ENCODE peak calls at places on chromosomes 4 and X, in nine cellular contexts. One of them, this sample, is unnamed. For H3K36me3, the result is how much of the 10 kb centered on the place peaks cover.

GRCh38 chr4:56360071-56360470 is 27.2 kb downstream of the AASDH start:
- DNase-seq in keratinocyte: no peak
- DNase-seq in MM.1S: no peak
- DNase-seq in fibroblast of lung: peak
- DNase-seq in uterus: no peak
- DNase-seq in ovary: no peak
- DNase-seq in lung: no peak
- DNase-seq in right lobe of liver: no peak
- DNase-seq in mammary epithelial cell: no peak
- DNase-seq in this sample: no peak

GRCh38 chr4:1205641-1206298 is 33.4 kb upstream of the SPON2 start:
- DNase-seq in ovary: no peak
- DNase-seq in right lobe of liver: no peak
- DNase-seq in mammary epithelial cell: no peak
- DNase-seq in fibroblast of lung: no peak
- DNase-seq in lung: no peak
- DNase-seq in keratinocyte: no peak
- DNase-seq in uterus: peak
- DNase-seq in MM.1S: no peak
- DNase-seq in this sample: no peak

GRCh38 chr4:160202802-160203201 is 1099.9 kb downstream of the RAPGEF2 start:
- DNase-seq in uterus: no peak
- DNase-seq in fibroblast of lung: peak
- DNase-seq in right lobe of liver: no peak
- DNase-seq in mammary epithelial cell: peak
- DNase-seq in keratinocyte: peak
- DNase-seq in MM.1S: no peak
- DNase-seq in ovary: no peak
- DNase-seq in lung: no peak
- DNase-seq in this sample: no peak

GRCh38 chrX:7574325-7574724 is 268.6 kb upstream of the VCX start:
- DNase-seq in lung: no peak
- DNase-seq in fibroblast of lung: no peak
- DNase-seq in ovary: no peak
- DNase-seq in MM.1S: peak
- DNase-seq in right lobe of liver: no peak
- DNase-seq in keratinocyte: no peak
- DNase-seq in mammary epithelial cell: peak
- DNase-seq in uterus: no peak
- DNase-seq in this sample: no peak

GRCh38 chrX:102723456-102723855 is 2.9 kb downstream of the GPRASP3 start:
- DNase-seq in ovary: no peak
- DNase-seq in fibroblast of lung: peak
- DNase-seq in lung: no peak
- DNase-seq in right lobe of liver: no peak
- DNase-seq in keratinocyte: no peak
- DNase-seq in MM.1S: no peak
- DNase-seq in mammary epithelial cell: peak
- DNase-seq in uterus: no peak
- DNase-seq in this sample: no peak

GRCh38 chrX:95884196-95884595 is 800.4 kb upstream of the DIAPH2 start:
- DNase-seq in lung: no peak
- DNase-seq in MM.1S: no peak
- DNase-seq in right lobe of liver: no peak
- DNase-seq in fibroblast of lung: no peak
- DNase-seq in mammary epithelial cell: no peak
- DNase-seq in uterus: no peak
- DNase-seq in ovary: no peak
- DNase-seq in keratinocyte: no peak
- DNase-seq in this sample: no peak

GRCh38 chrX:74118503-74118902 is 185.5 kb upstream of the ZCCHC13 start:
- DNase-seq in right lobe of liver: no peak
- DNase-seq in lung: no peak
- DNase-seq in uterus: no peak
- DNase-seq in mammary epithelial cell: peak
- DNase-seq in fibroblast of lung: no peak
- DNase-seq in MM.1S: no peak
- DNase-seq in keratinocyte: peak
- DNase-seq in ovary: no peak
- DNase-seq in this sample: no peak

GRCh38 chr4:160180206-160180605 is 1077.3 kb downstream of the RAPGEF2 start:
- DNase-seq in mammary epithelial cell: peak
- DNase-seq in lung: no peak
- DNase-seq in MM.1S: no peak
- DNase-seq in ovary: no peak
- DNase-seq in uterus: no peak
- DNase-seq in fibroblast of lung: peak
- DNase-seq in keratinocyte: no peak
- DNase-seq in right lobe of liver: no peak
- DNase-seq in this sample: peak

GRCh38 chrX:10350991-10351390 is 194.2 kb downstream of the CLCN4 start:
- DNase-seq in MM.1S: no peak
- DNase-seq in keratinocyte: no peak
- DNase-seq in lung: no peak
- DNase-seq in fibroblast of lung: peak
- DNase-seq in uterus: no peak
- DNase-seq in right lobe of liver: no peak
- DNase-seq in mammary epithelial cell: peak
- DNase-seq in ovary: no peak
- DNase-seq in this sample: peak

GRCh38 chrX:40945366-40945713 is 139.9 kb upstream of the USP9X start:
- DNase-seq in ovary: no peak
- DNase-seq in mammary epithelial cell: peak
- DNase-seq in fibroblast of lung: peak
- DNase-seq in lung: no peak
- DNase-seq in MM.1S: no peak
- DNase-seq in right lobe of liver: no peak
- DNase-seq in keratinocyte: no peak
- DNase-seq in uterus: peak
- DNase-seq in this sample: no peak

GRCh38 chr4:172656055-172656454 is 512.6 kb upstream of the GALNT7 start:
- DNase-seq in uterus: no peak
- DNase-seq in lung: no peak
- DNase-seq in mammary epithelial cell: no peak
- DNase-seq in ovary: no peak
- DNase-seq in fibroblast of lung: no peak
- DNase-seq in right lobe of liver: no peak
- DNase-seq in keratinocyte: no peak
- DNase-seq in MM.1S: no peak
- DNase-seq in this sample: no peak

GRCh38 chrX:55695227-55696018 is 22.1 kb upstream of the RRAGB start:
- DNase-seq in uterus: no peak
- DNase-seq in lung: no peak
- DNase-seq in mammary epithelial cell: no peak
- DNase-seq in ovary: no peak
- DNase-seq in keratinocyte: no peak
- DNase-seq in right lobe of liver: no peak
- DNase-seq in fibroblast of lung: no peak
- DNase-seq in MM.1S: no peak
- DNase-seq in this sample: no peak

GRCh38 chr4:46266106-46266505 is 123.8 kb downstream of the GABRA2 start:
- DNase-seq in uterus: no peak
- DNase-seq in lung: no peak
- DNase-seq in keratinocyte: no peak
- DNase-seq in mammary epithelial cell: no peak
- DNase-seq in right lobe of liver: no peak
- DNase-seq in fibroblast of lung: no peak
- DNase-seq in MM.1S: no peak
- DNase-seq in ovary: no peak
- DNase-seq in this sample: no peak

GRCh38 chr4:46274717-46275116 is 115.2 kb downstream of the GABRA2 start:
- DNase-seq in ovary: no peak
- DNase-seq in uterus: no peak
- DNase-seq in right lobe of liver: no peak
- DNase-seq in fibroblast of lung: no peak
- DNase-seq in lung: no peak
- DNase-seq in mammary epithelial cell: peak
- DNase-seq in MM.1S: no peak
- DNase-seq in keratinocyte: no peak
- DNase-seq in this sample: no peak

GRCh38 chr4:46267866-46268265 is 122.1 kb downstream of the GABRA2 start:
- DNase-seq in MM.1S: no peak
- DNase-seq in keratinocyte: no peak
- DNase-seq in mammary epithelial cell: no peak
- DNase-seq in right lobe of liver: no peak
- DNase-seq in lung: no peak
- DNase-seq in uterus: no peak
- DNase-seq in fibroblast of lung: no peak
- DNase-seq in ovary: no peak
- DNase-seq in this sample: no peak

GRCh38 chr4:46270986-46271596 is 118.8 kb downstream of the GABRA2 start:
- DNase-seq in uterus: no peak
- DNase-seq in MM.1S: peak
- DNase-seq in keratinocyte: no peak
- DNase-seq in ovary: no peak
- DNase-seq in right lobe of liver: no peak
- DNase-seq in mammary epithelial cell: peak
- DNase-seq in lung: no peak
- DNase-seq in fibroblast of lung: peak
- DNase-seq in this sample: no peak
- TF ChIP-seq CTCF in uterus: no peak
- TF ChIP-seq CTCF in MM.1S: peak
- TF ChIP-seq CTCF in keratinocyte: peak
- TF ChIP-seq CTCF in ovary: no peak
- TF ChIP-seq CTCF in right lobe of liver: peak
- TF ChIP-seq CTCF in mammary epithelial cell: peak
- TF ChIP-seq CTCF in lung: no peak
- TF ChIP-seq CTCF in fibroblast of lung: peak
- TF ChIP-seq CTCF in this sample: no peak

GRCh38 chrX:3713937-3714434 is 537 bp upstream of the PRKX start:
- DNase-seq in fibroblast of lung: no peak
- DNase-seq in keratinocyte: no peak
- DNase-seq in mammary epithelial cell: peak
- DNase-seq in uterus: no peak
- DNase-seq in lung: no peak
- DNase-seq in right lobe of liver: no peak
- DNase-seq in MM.1S: no peak
- DNase-seq in ovary: no peak
- DNase-seq in this sample: no peak

GRCh38 chrX:3712080-3712869 is 1.2 kb downstream of the PRKX start:
- DNase-seq in ovary: peak
- DNase-seq in mammary epithelial cell: peak
- DNase-seq in fibroblast of lung: peak
- DNase-seq in uterus: no peak
- DNase-seq in MM.1S: peak
- DNase-seq in keratinocyte: no peak
- DNase-seq in right lobe of liver: no peak
- DNase-seq in lung: no peak
- DNase-seq in this sample: no peak

GRCh38 chrX:3713225-3713936 is at the start of gene PRKX:
- DNase-seq in MM.1S: peak
- DNase-seq in fibroblast of lung: peak
- DNase-seq in mammary epithelial cell: peak
- DNase-seq in keratinocyte: no peak
- DNase-seq in ovary: peak
- DNase-seq in lung: peak
- DNase-seq in uterus: peak
- DNase-seq in right lobe of liver: peak
- DNase-seq in this sample: no peak

GRCh38 chrX:3712870-3713224 is 602 bp downstream of the PRKX start:
- DNase-seq in fibroblast of lung: no peak
- DNase-seq in ovary: no peak
- DNase-seq in MM.1S: no peak
- DNase-seq in lung: no peak
- DNase-seq in keratinocyte: no peak
- DNase-seq in mammary epithelial cell: no peak
- DNase-seq in uterus: no peak
- DNase-seq in right lobe of liver: no peak
- DNase-seq in this sample: no peak

DNA sequence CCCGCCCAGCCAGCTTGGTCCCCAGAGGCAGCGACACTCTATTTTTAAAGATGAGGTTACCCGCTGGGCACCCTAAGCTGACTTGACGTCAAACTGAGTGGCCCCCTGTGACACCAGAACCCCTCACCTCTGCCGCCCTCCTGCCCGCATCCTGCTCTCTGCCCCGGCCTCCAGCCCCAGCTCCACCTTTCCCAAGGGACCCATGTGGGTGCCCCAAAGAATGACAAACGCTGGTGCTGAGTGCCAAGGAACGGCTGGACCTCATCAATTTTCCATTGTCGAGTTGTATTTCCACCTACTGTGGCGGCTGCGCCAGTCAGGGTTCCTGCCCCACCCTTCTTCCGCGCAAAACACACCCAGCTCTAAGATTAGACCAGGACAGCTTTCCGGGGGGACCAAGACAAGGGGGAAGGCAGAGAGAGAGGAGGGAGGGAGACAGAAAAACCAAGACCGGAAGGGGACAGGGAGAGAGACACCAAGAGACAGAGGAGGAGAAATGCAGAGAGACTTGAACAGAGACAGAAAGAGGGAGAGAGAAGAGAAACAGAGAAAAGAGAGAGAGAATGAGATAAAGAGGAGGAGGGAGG is 2.0 kb downstream of the PRKX start:
- DNase-seq in uterus: no peak
- DNase-seq in right lobe of liver: no peak
- DNase-seq in ovary: peak
- DNase-seq in lung: no peak
- DNase-seq in MM.1S: no peak
- DNase-seq in mammary epithelial cell: no peak
- DNase-seq in keratinocyte: no peak
- DNase-seq in fibroblast of lung: no peak
- DNase-seq in this sample: no peak
- H3K4me3 ChIP-seq in uterus: no peak
- H3K4me3 ChIP-seq in right lobe of liver: peak
- H3K4me3 ChIP-seq in ovary: no peak
- H3K4me3 ChIP-seq in lung: peak
- H3K4me3 ChIP-seq in MM.1S: no peak
- H3K4me3 ChIP-seq in mammary epithelial cell: peak
- H3K4me3 ChIP-seq in keratinocyte: peak
- H3K4me3 ChIP-seq in fibroblast of lung: peak
- H3K4me3 ChIP-seq in this sample: peak

DNA sequence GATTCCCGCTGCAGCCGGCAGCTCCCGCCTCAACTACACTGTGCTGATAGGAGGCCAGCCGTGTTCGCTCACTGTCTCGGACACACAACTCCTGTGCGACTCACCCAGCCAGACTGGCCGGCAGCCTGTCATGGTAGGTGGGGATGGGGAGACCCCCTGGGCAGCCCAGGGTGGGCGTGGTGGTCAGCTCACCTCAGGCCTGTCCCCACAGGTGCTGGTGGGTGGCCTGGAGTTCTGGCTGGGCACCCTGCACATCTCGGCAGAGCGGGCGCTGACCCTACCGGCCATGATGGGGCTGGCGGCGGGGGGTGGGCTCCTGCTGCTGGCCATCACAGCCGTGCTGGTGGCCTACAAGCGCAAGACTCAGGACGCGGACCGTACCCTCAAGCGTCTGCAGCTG is 9.5 kb downstream of the PLXNA3 start:
- DNase-seq in lung: no peak
- DNase-seq in uterus: no peak
- DNase-seq in keratinocyte: no peak
- DNase-seq in mammary epithelial cell: no peak
- DNase-seq in MM.1S: no peak
- DNase-seq in fibroblast of lung: no peak
- DNase-seq in ovary: no peak
- DNase-seq in right lobe of liver: no peak
- DNase-seq in this sample: no peak
- H3K36me3 ChIP-seq in lung: under half
- H3K36me3 ChIP-seq in uterus: under half
- H3K36me3 ChIP-seq in keratinocyte: under half
- H3K36me3 ChIP-seq in mammary epithelial cell: under half
- H3K36me3 ChIP-seq in MM.1S: under half
- H3K36me3 ChIP-seq in fibroblast of lung: under half
- H3K36me3 ChIP-seq in ovary: under half
- H3K36me3 ChIP-seq in right lobe of liver: under half
- H3K36me3 ChIP-seq in this sample: under half

GRCh38 chrX:120857240-120857639 is 18.4 kb downstream of the CT47B1 start:
- DNase-seq in mammary epithelial cell: no peak
- DNase-seq in keratinocyte: no peak
- DNase-seq in MM.1S: no peak
- DNase-seq in ovary: no peak
- DNase-seq in right lobe of liver: no peak
- DNase-seq in lung: no peak
- DNase-seq in uterus: no peak
- DNase-seq in fibroblast of lung: no peak
- DNase-seq in this sample: no peak
- TF ChIP-seq CTCF in mammary epithelial cell: no peak
- TF ChIP-seq CTCF in keratinocyte: no peak
- TF ChIP-seq CTCF in MM.1S: no peak
- TF ChIP-seq CTCF in ovary: no peak
- TF ChIP-seq CTCF in right lobe of liver: no peak
- TF ChIP-seq CTCF in lung: no peak
- TF ChIP-seq CTCF in uterus: no peak
- TF ChIP-seq CTCF in fibroblast of lung: no peak
- TF ChIP-seq CTCF in this sample: no peak